ENCODE peak calls at places on chromosome 18, in eight cellular contexts. C is ELR; K is activated naive CD8-positive, alpha-beta T cell treated with anti-CD3 and anti-CD28 coated beads, Interleukin-2, amount 10 ng/mL, durations not matched to agents 7 days and 5 days; V is T-helper 22 cell; P is fibroblast of pulmonary artery; E is stimulated activated naive CD8-positive, alpha-beta T cell treated with anti-CD3 and anti-CD28 coated beads, Interleukin-15, Interleukin-2, amounts not matched to agents 100 U/mL and 50 U/mL, for 24 hours; T is activated T-helper 1 cell treated with Interleukin-2 at 50 U/mL for 16 hours; W is activated T-helper 9 cell treated with anti-CD3 and anti-CD28 coated beads, Interleukin-2, amount 50 U/mL, for 16 hours. B is an unnamed sample.

GRCh38 chr18:14179306-14179705 is 47.1 kb upstream of the ZNF519 start:
- DNase-seq in P (no peak), C (no peak), K (peak), V (no peak), E (peak), W (no peak), T (no peak), B (no peak)

GRCh38 chr18:51195086-51195601 is 2.3 kb downstream of the MEX3C start:
- DNase-seq in E (no peak), V (peak), C (peak), W (no peak), T (no peak), K (no peak), P (no peak), B (no peak)

GRCh38 chr18:46324556-46324955 is 220.4 kb downstream of the HAUS1 start:
- DNase-seq in P (peak), C (peak), K (no peak), E (no peak), T (no peak), W (no peak), V (no peak), B (no peak)

GRCh38 chr18:40380657-40381441 is 1574.2 kb upstream of the PIK3C3 start:
- DNase-seq in T (no peak), E (no peak), C (peak), W (no peak), K (no peak), V (no peak), P (no peak), B (no peak)

GRCh38 chr18:65380986-65381385 is 369.8 kb upstream of the CDH7 start:
- DNase-seq in W (no peak), E (no peak), T (no peak), P (no peak), V (no peak), C (no peak), K (no peak), B (no peak)

GRCh38 chr18:13725566-13726227 is 661 bp downstream of the FAM210A start:
- DNase-seq in K (no peak), W (no peak), C (peak), P (peak), T (peak), V (no peak), E (no peak), B (peak)

GRCh38 chr18:78494204-78494603 is 485.4 kb upstream of the SALL3 start:
- DNase-seq in K (no peak), V (no peak), C (peak), E (no peak), P (no peak), T (no peak), W (no peak), B (no peak)

GRCh38 chr18:41771971-41772370 is 183.1 kb upstream of the PIK3C3 start:
- DNase-seq in C (peak), V (no peak), W (no peak), T (no peak), E (no peak), K (no peak), P (no peak), B (no peak)

GRCh38 chr18:47883771-47884413 is 46.6 kb downstream of the SMAD2 start:
- DNase-seq in E (peak), V (no peak), T (no peak), W (no peak), C (peak), K (no peak), P (peak), B (no peak)

GRCh38 chr18:51897884-51898283 is 442.1 kb upstream of the DCC start:
- DNase-seq in P (no peak), V (no peak), T (no peak), W (no peak), E (no peak), C (no peak), K (no peak), B (no peak)

GRCh38 chr18:48792141-48792540 is 158.6 kb downstream of the SMAD7 start:
- DNase-seq in P (no peak), W (no peak), E (no peak), K (peak), V (no peak), C (no peak), T (no peak), B (no peak)

GRCh38 chr18:21489919-21490495 is 110.5 kb downstream of the ESCO1 start:
- DNase-seq in E (no peak), V (no peak), W (no peak), P (no peak), C (no peak), K (no peak), T (no peak), B (no peak)